ENCODE peak calls at places on chromosome 10, in eight cellular contexts. R is GM12865; Q is RWPE1; W is heart left ventricle; P is stimulated activated CD8-positive, alpha-beta memory T cell treated with anti-CD3 and anti-CD28 coated beads, Interleukin-15, amount 100 ng/mL, for 24 hours; B is GM10248; V is NCI-H748 treated with DMSO at 0.1 percent for 48 hours; Z is choroid plexus epithelial cell. A is an unnamed sample.

GRCh38 chr10:9848981-9849380 is 1168.7 kb upstream of the CELF2 start:
- DNase-seq in V (no peak), Z (no peak), W (peak), Q (peak), P (no peak), B (no peak), R (no peak), A (no peak)

GRCh38 chr10:17088118-17088806 is 41.3 kb downstream of the CUBN start:
- DNase-seq in Z (peak), Q (peak), R (no peak), W (no peak), V (no peak), P (no peak), B (no peak), A (no peak)

GRCh38 chr10:120077707-120078492 is 185.4 kb downstream of the SEC23IP start:
- DNase-seq in V (peak), W (no peak), R (peak), Z (no peak), P (no peak), B (no peak), Q (no peak), A (no peak)

GRCh38 chr10:8331387-8331786 is 276.9 kb downstream of the GATA3 start:
- DNase-seq in Q (no peak), P (no peak), Z (no peak), B (no peak), V (no peak), R (no peak), W (no peak), A (no peak)

GRCh38 chr10:117734626-117735405 is 192.3 kb downstream of the EMX2 start:
- DNase-seq in W (no peak), V (peak), P (no peak), Z (no peak), R (no peak), Q (no peak), B (no peak), A (peak)

GRCh38 chr10:70829543-70829942 is 13.8 kb downstream of the SGPL1 start:
- DNase-seq in W (no peak), R (no peak), V (no peak), B (no peak), P (no peak), Q (no peak), Z (no peak), A (no peak)

GRCh38 chr10:11225935-11226334 is 208.3 kb downstream of the CELF2 start:
- DNase-seq in Q (no peak), Z (no peak), B (no peak), R (peak), V (no peak), P (no peak), W (no peak), A (no peak)

GRCh38 chr10:119466655-119467054 is 75.9 kb downstream of the RGS10 start:
- DNase-seq in P (no peak), Q (peak), Z (no peak), B (peak), V (no peak), R (peak), W (no peak), A (no peak)

GRCh38 chr10:16713290-16713689 is 103.9 kb downstream of the RSU1 start:
- DNase-seq in V (no peak), Q (no peak), B (no peak), Z (no peak), P (no peak), R (no peak), W (no peak), A (no peak)

GRCh38 chr10:50367732-50368131 is 116.4 kb upstream of the ASAH2 start:
- DNase-seq in P (no peak), Q (no peak), B (no peak), R (peak), W (no peak), V (no peak), Z (peak), A (peak)

GRCh38 chr10:69576334-69577011 is 3.3 kb upstream of the NEUROG3 start:
- DNase-seq in Q (no peak), B (no peak), P (no peak), Z (peak), R (no peak), V (no peak), W (no peak), A (peak)

GRCh38 chr10:102117391-102118159 is 2.6 kb downstream of the LDB1 start:
- DNase-seq in R (peak), V (no peak), Z (peak), Q (no peak), W (peak), B (peak), P (no peak), A (peak)

GRCh38 chr10:36647540-36647939 is 477.9 kb upstream of the ANKRD30A start:
- DNase-seq in V (no peak), P (no peak), R (no peak), Z (no peak), W (no peak), Q (no peak), B (no peak), A (no peak)

GRCh38 chr10:103153765-103154197 is 39.3 kb downstream of the NT5C2 start:
- DNase-seq in B (no peak), Q (no peak), R (no peak), Z (peak), V (no peak), W (no peak), P (no peak), A (no peak)

GRCh38 chr10:125343118-125343752 is 182.9 kb upstream of the CTBP2 start:
- DNase-seq in R (peak), B (no peak), Q (peak), W (no peak), P (no peak), V (no peak), Z (peak), A (peak)

GRCh38 chr10:6722616-6723004 is 142.5 kb upstream of the PRKCQ start:
- DNase-seq in Q (peak), P (no peak), Z (peak), W (no peak), V (no peak), R (no peak), B (no peak), A (no peak)

GRCh38 chr10:132637477-132638129 is 100.0 kb downstream of the INPP5A start:
- DNase-seq in B (peak), R (peak), V (peak), Z (peak), P (no peak), W (peak), Q (peak), A (peak)

GRCh38 chr10:76190871-76191270 is 759.4 kb downstream of the LRMDA start:
- DNase-seq in R (no peak), P (no peak), W (no peak), Q (no peak), V (no peak), Z (no peak), B (no peak), A (peak)

GRCh38 chr10:103645141-103646054 is 151.9 kb downstream of the NEURL1 start:
- DNase-seq in Q (peak), P (no peak), R (no peak), V (no peak), W (peak), Z (peak), B (no peak), A (peak)

GRCh38 chr10:46019541-46020343 is 10.7 kb downstream of the NCOA4 start:
- DNase-seq in W (peak), P (no peak), Z (peak), B (no peak), V (no peak), Q (no peak), R (no peak), A (no peak)

GRCh38 chr10:114042895-114043531 is 653 bp upstream of the ADRB1 start:
- DNase-seq in V (peak), W (peak), R (peak), P (no peak), Z (peak), B (peak), Q (peak), A (peak)

GRCh38 chr10:72245949-72246525 is 27.7 kb upstream of the DDIT4 start:
- DNase-seq in B (no peak), Z (no peak), Q (no peak), P (no peak), V (no peak), W (no peak), R (no peak), A (no peak)

GRCh38 chr10:5442056-5442989 is 30.0 kb downstream of the NET1 start:
- DNase-seq in V (peak), R (peak), P (no peak), Z (peak), Q (peak), W (no peak), B (peak), A (no peak)

GRCh38 chr10:34570887-34571286 is 244.2 kb downstream of the PARD3 start:
- DNase-seq in W (no peak), Z (no peak), R (no peak), P (no peak), B (no peak), Q (no peak), V (no peak), A (no peak)